ENCODE peak calls at places on chromosomes 11 and 22, in five cellular contexts. One of them, this sample, is unnamed.
A peak's percentile ranks its signal among the peaks of the same experiment; 100 is the strongest.

GRCh38 chr11:1691878-1692707 is 4.9 kb upstream of the KRTAP5-6 start:
- DNase-seq in naive B cell: no peak
- DNase-seq in NCI-H1105 treated with DMSO at 0.1 percent for 48 hours: no peak
- DNase-seq in stimulated activated CD4-positive, alpha-beta T cell treated with anti-CD3 and anti-CD28 coated beads, Interleukin-2, amount 100 ng/mL, for 48 hours: no peak
- DNase-seq in H4: no peak
- DNase-seq in this sample: no peak

GRCh38 chr22:44399906-44400762 is 87.4 kb upstream of the SHISAL1 start:
- DNase-seq in naive B cell: no peak
- DNase-seq in H4: no peak
- DNase-seq in stimulated activated CD4-positive, alpha-beta T cell treated with anti-CD3 and anti-CD28 coated beads, Interleukin-2, amount 100 ng/mL, for 48 hours: no peak
- DNase-seq in NCI-H1105 treated with DMSO at 0.1 percent for 48 hours: no peak
- DNase-seq in this sample: no peak

GRCh38 chr11:5234390-5234834 is at the start of gene HBD:
- DNase-seq in stimulated activated CD4-positive, alpha-beta T cell treated with anti-CD3 and anti-CD28 coated beads, Interleukin-2, amount 100 ng/mL, for 48 hours: no peak
- DNase-seq in NCI-H1105 treated with DMSO at 0.1 percent for 48 hours: no peak
- DNase-seq in H4: peak; percentile 16
- DNase-seq in naive B cell: no peak
- DNase-seq in this sample: peak; percentile 5

GRCh38 chr22:41768420-41768819 is 32.1 kb upstream of the CCDC134 start:
- DNase-seq in stimulated activated CD4-positive, alpha-beta T cell treated with anti-CD3 and anti-CD28 coated beads, Interleukin-2, amount 100 ng/mL, for 48 hours: no peak
- DNase-seq in NCI-H1105 treated with DMSO at 0.1 percent for 48 hours: no peak
- DNase-seq in H4: peak; percentile 19
- DNase-seq in naive B cell: no peak
- DNase-seq in this sample: no peak

GRCh38 chr22:29799217-29799680 is 32.1 kb downstream of the UQCR10 start:
- DNase-seq in naive B cell: no peak
- DNase-seq in stimulated activated CD4-positive, alpha-beta T cell treated with anti-CD3 and anti-CD28 coated beads, Interleukin-2, amount 100 ng/mL, for 48 hours: no peak
- DNase-seq in NCI-H1105 treated with DMSO at 0.1 percent for 48 hours: no peak
- DNase-seq in H4: peak; percentile 93
- DNase-seq in this sample: no peak

GRCh38 chr11:118076754-118077281 is at the start of gene TMPRSS4:
- DNase-seq in stimulated activated CD4-positive, alpha-beta T cell treated with anti-CD3 and anti-CD28 coated beads, Interleukin-2, amount 100 ng/mL, for 48 hours: no peak
- DNase-seq in naive B cell: no peak
- DNase-seq in NCI-H1105 treated with DMSO at 0.1 percent for 48 hours: peak; percentile 94
- DNase-seq in H4: no peak
- DNase-seq in this sample: no peak

GRCh38 chr11:78000193-78000592 is 5.7 kb upstream of the INTS4 start:
- DNase-seq in H4: peak; percentile 67
- DNase-seq in stimulated activated CD4-positive, alpha-beta T cell treated with anti-CD3 and anti-CD28 coated beads, Interleukin-2, amount 100 ng/mL, for 48 hours: peak; percentile 39
- DNase-seq in NCI-H1105 treated with DMSO at 0.1 percent for 48 hours: peak; percentile 92
- DNase-seq in naive B cell: peak; percentile 18
- DNase-seq in this sample: no peak

GRCh38 chr22:36236338-36237319 is 2.7 kb downstream of the APOL2 start:
- DNase-seq in H4: no peak
- DNase-seq in stimulated activated CD4-positive, alpha-beta T cell treated with anti-CD3 and anti-CD28 coated beads, Interleukin-2, amount 100 ng/mL, for 48 hours: no peak
- DNase-seq in NCI-H1105 treated with DMSO at 0.1 percent for 48 hours: no peak
- DNase-seq in naive B cell: no peak
- DNase-seq in this sample: no peak

GRCh38 chr22:48591286-48592065 is 1236.2 kb downstream of the BRD1 start:
- DNase-seq in stimulated activated CD4-positive, alpha-beta T cell treated with anti-CD3 and anti-CD28 coated beads, Interleukin-2, amount 100 ng/mL, for 48 hours: no peak
- DNase-seq in NCI-H1105 treated with DMSO at 0.1 percent for 48 hours: no peak
- DNase-seq in naive B cell: no peak
- DNase-seq in H4: no peak
- DNase-seq in this sample: no peak

GRCh38 chr11:115644846-115645245 is 140.6 kb upstream of the CADM1 start:
- DNase-seq in NCI-H1105 treated with DMSO at 0.1 percent for 48 hours: no peak
- DNase-seq in naive B cell: no peak
- DNase-seq in stimulated activated CD4-positive, alpha-beta T cell treated with anti-CD3 and anti-CD28 coated beads, Interleukin-2, amount 100 ng/mL, for 48 hours: no peak
- DNase-seq in H4: no peak
- DNase-seq in this sample: no peak

GRCh38 chr22:42330953-42331525 is 60.6 kb upstream of the TCF20 start:
- DNase-seq in stimulated activated CD4-positive, alpha-beta T cell treated with anti-CD3 and anti-CD28 coated beads, Interleukin-2, amount 100 ng/mL, for 48 hours: no peak
- DNase-seq in NCI-H1105 treated with DMSO at 0.1 percent for 48 hours: peak; percentile 56
- DNase-seq in naive B cell: no peak
- DNase-seq in H4: no peak
- DNase-seq in this sample: no peak

GRCh38 chr11:78929092-78929905 is 354.6 kb upstream of the NARS2 start:
- DNase-seq in H4: no peak
- DNase-seq in naive B cell: no peak
- DNase-seq in stimulated activated CD4-positive, alpha-beta T cell treated with anti-CD3 and anti-CD28 coated beads, Interleukin-2, amount 100 ng/mL, for 48 hours: no peak
- DNase-seq in NCI-H1105 treated with DMSO at 0.1 percent for 48 hours: no peak
- DNase-seq in this sample: no peak

GRCh38 chr22:28560005-28560742 is 119.5 kb downstream of the TTC28 start:
- DNase-seq in naive B cell: no peak
- DNase-seq in stimulated activated CD4-positive, alpha-beta T cell treated with anti-CD3 and anti-CD28 coated beads, Interleukin-2, amount 100 ng/mL, for 48 hours: no peak
- DNase-seq in NCI-H1105 treated with DMSO at 0.1 percent for 48 hours: no peak
- DNase-seq in H4: peak; percentile 7
- DNase-seq in this sample: no peak

GRCh38 chr11:104876324-104876723 is 21.9 kb downstream of the CASP12 start:
- DNase-seq in stimulated activated CD4-positive, alpha-beta T cell treated with anti-CD3 and anti-CD28 coated beads, Interleukin-2, amount 100 ng/mL, for 48 hours: no peak
- DNase-seq in naive B cell: no peak
- DNase-seq in H4: no peak
- DNase-seq in NCI-H1105 treated with DMSO at 0.1 percent for 48 hours: no peak
- DNase-seq in this sample: no peak

GRCh38 chr22:49670610-49671330 is 156.9 kb downstream of the BRD1 start:
- DNase-seq in stimulated activated CD4-positive, alpha-beta T cell treated with anti-CD3 and anti-CD28 coated beads, Interleukin-2, amount 100 ng/mL, for 48 hours: no peak
- DNase-seq in naive B cell: peak; percentile 22
- DNase-seq in NCI-H1105 treated with DMSO at 0.1 percent for 48 hours: peak; percentile 6
- DNase-seq in H4: no peak
- DNase-seq in this sample: peak; percentile 57

GRCh38 chr11:134358165-134358852 is 26.5 kb downstream of the GLB1L2 start:
- DNase-seq in naive B cell: no peak
- DNase-seq in stimulated activated CD4-positive, alpha-beta T cell treated with anti-CD3 and anti-CD28 coated beads, Interleukin-2, amount 100 ng/mL, for 48 hours: no peak
- DNase-seq in NCI-H1105 treated with DMSO at 0.1 percent for 48 hours: no peak
- DNase-seq in H4: no peak
- DNase-seq in this sample: no peak

GRCh38 chr22:46073683-46074504 is 76.4 kb upstream of the PPARA start:
- DNase-seq in stimulated activated CD4-positive, alpha-beta T cell treated with anti-CD3 and anti-CD28 coated beads, Interleukin-2, amount 100 ng/mL, for 48 hours: no peak
- DNase-seq in NCI-H1105 treated with DMSO at 0.1 percent for 48 hours: peak; percentile 54
- DNase-seq in naive B cell: no peak
- DNase-seq in H4: no peak
- DNase-seq in this sample: no peak

GRCh38 chr11:62501432-62501891 is 45.1 kb downstream of the AHNAK start:
- DNase-seq in NCI-H1105 treated with DMSO at 0.1 percent for 48 hours: no peak
- DNase-seq in naive B cell: no peak
- DNase-seq in H4: no peak
- DNase-seq in stimulated activated CD4-positive, alpha-beta T cell treated with anti-CD3 and anti-CD28 coated beads, Interleukin-2, amount 100 ng/mL, for 48 hours: no peak
- DNase-seq in this sample: no peak

GRCh38 chr11:58024601-58025091 is 965 bp downstream of the OR9Q1 start:
- DNase-seq in H4: peak; percentile 95
- DNase-seq in NCI-H1105 treated with DMSO at 0.1 percent for 48 hours: no peak
- DNase-seq in naive B cell: no peak
- DNase-seq in stimulated activated CD4-positive, alpha-beta T cell treated with anti-CD3 and anti-CD28 coated beads, Interleukin-2, amount 100 ng/mL, for 48 hours: no peak
- DNase-seq in this sample: no peak

GRCh38 chr11:119903389-119903788 is 174.4 kb upstream of the NECTIN1 start:
- DNase-seq in stimulated activated CD4-positive, alpha-beta T cell treated with anti-CD3 and anti-CD28 coated beads, Interleukin-2, amount 100 ng/mL, for 48 hours: no peak
- DNase-seq in naive B cell: no peak
- DNase-seq in NCI-H1105 treated with DMSO at 0.1 percent for 48 hours: no peak
- DNase-seq in H4: no peak
- DNase-seq in this sample: no peak

GRCh38 chr11:2565447-2566222 is 120.8 kb downstream of the KCNQ1 start:
- DNase-seq in stimulated activated CD4-positive, alpha-beta T cell treated with anti-CD3 and anti-CD28 coated beads, Interleukin-2, amount 100 ng/mL, for 48 hours: no peak
- DNase-seq in naive B cell: no peak
- DNase-seq in H4: no peak
- DNase-seq in NCI-H1105 treated with DMSO at 0.1 percent for 48 hours: no peak
- DNase-seq in this sample: no peak

GRCh38 chr22:38491707-38492348 is 14.3 kb downstream of the DDX17 start:
- DNase-seq in H4: no peak
- DNase-seq in stimulated activated CD4-positive, alpha-beta T cell treated with anti-CD3 and anti-CD28 coated beads, Interleukin-2, amount 100 ng/mL, for 48 hours: no peak
- DNase-seq in NCI-H1105 treated with DMSO at 0.1 percent for 48 hours: no peak
- DNase-seq in naive B cell: no peak
- DNase-seq in this sample: no peak

GRCh38 chr11:85941380-85941973 is 86.3 kb downstream of the CCDC83 start:
- DNase-seq in NCI-H1105 treated with DMSO at 0.1 percent for 48 hours: peak; percentile 71
- DNase-seq in naive B cell: no peak
- DNase-seq in H4: peak; percentile 60
- DNase-seq in stimulated activated CD4-positive, alpha-beta T cell treated with anti-CD3 and anti-CD28 coated beads, Interleukin-2, amount 100 ng/mL, for 48 hours: peak; percentile 32
- DNase-seq in this sample: peak; percentile 43

GRCh38 chr11:114129699-114130659 is 70.5 kb downstream of the ZBTB16 start:
- DNase-seq in naive B cell: no peak
- DNase-seq in H4: no peak
- DNase-seq in NCI-H1105 treated with DMSO at 0.1 percent for 48 hours: no peak
- DNase-seq in stimulated activated CD4-positive, alpha-beta T cell treated with anti-CD3 and anti-CD28 coated beads, Interleukin-2, amount 100 ng/mL, for 48 hours: no peak
- DNase-seq in this sample: no peak

GRCh38 chr22:48459259-48459658 is 1368.4 kb downstream of the BRD1 start:
- DNase-seq in naive B cell: no peak
- DNase-seq in H4: no peak
- DNase-seq in stimulated activated CD4-positive, alpha-beta T cell treated with anti-CD3 and anti-CD28 coated beads, Interleukin-2, amount 100 ng/mL, for 48 hours: no peak
- DNase-seq in NCI-H1105 treated with DMSO at 0.1 percent for 48 hours: no peak
- DNase-seq in this sample: no peak

GRCh38 chr11:72140661-72141060 is 5.1 kb downstream of the FOLR3 start:
- DNase-seq in naive B cell: no peak
- DNase-seq in stimulated activated CD4-positive, alpha-beta T cell treated with anti-CD3 and anti-CD28 coated beads, Interleukin-2, amount 100 ng/mL, for 48 hours: no peak
- DNase-seq in NCI-H1105 treated with DMSO at 0.1 percent for 48 hours: no peak
- DNase-seq in H4: no peak
- DNase-seq in this sample: no peak

GRCh38 chr11:98068251-98068650 is 952.5 kb upstream of the CNTN5 start:
- DNase-seq in NCI-H1105 treated with DMSO at 0.1 percent for 48 hours: no peak
- DNase-seq in naive B cell: no peak
- DNase-seq in H4: no peak
- DNase-seq in stimulated activated CD4-positive, alpha-beta T cell treated with anti-CD3 and anti-CD28 coated beads, Interleukin-2, amount 100 ng/mL, for 48 hours: no peak
- DNase-seq in this sample: no peak

GRCh38 chr11:118650366-118650765 is 29.1 kb downstream of the TREH start:
- DNase-seq in naive B cell: no peak
- DNase-seq in H4: no peak
- DNase-seq in stimulated activated CD4-positive, alpha-beta T cell treated with anti-CD3 and anti-CD28 coated beads, Interleukin-2, amount 100 ng/mL, for 48 hours: no peak
- DNase-seq in NCI-H1105 treated with DMSO at 0.1 percent for 48 hours: no peak
- DNase-seq in this sample: no peak

GRCh38 chr11:76791861-76792260 is 8.7 kb downstream of the TSKU start:
- DNase-seq in NCI-H1105 treated with DMSO at 0.1 percent for 48 hours: no peak
- DNase-seq in stimulated activated CD4-positive, alpha-beta T cell treated with anti-CD3 and anti-CD28 coated beads, Interleukin-2, amount 100 ng/mL, for 48 hours: no peak
- DNase-seq in H4: peak; percentile 65
- DNase-seq in naive B cell: no peak
- DNase-seq in this sample: no peak

GRCh38 chr11:73272680-73273038 is 521 bp downstream of the P2RY6 start:
- DNase-seq in H4: no peak
- DNase-seq in naive B cell: no peak
- DNase-seq in NCI-H1105 treated with DMSO at 0.1 percent for 48 hours: no peak
- DNase-seq in stimulated activated CD4-positive, alpha-beta T cell treated with anti-CD3 and anti-CD28 coated beads, Interleukin-2, amount 100 ng/mL, for 48 hours: no peak
- DNase-seq in this sample: no peak

GRCh38 chr11:120573756-120574354 is 62.3 kb downstream of the GRIK4 start:
- DNase-seq in naive B cell: no peak
- DNase-seq in H4: no peak
- DNase-seq in stimulated activated CD4-positive, alpha-beta T cell treated with anti-CD3 and anti-CD28 coated beads, Interleukin-2, amount 100 ng/mL, for 48 hours: no peak
- DNase-seq in NCI-H1105 treated with DMSO at 0.1 percent for 48 hours: no peak
- DNase-seq in this sample: no peak

GRCh38 chr11:123560001-123560400 is 94.4 kb downstream of the SCN3B start:
- DNase-seq in NCI-H1105 treated with DMSO at 0.1 percent for 48 hours: peak; percentile 85
- DNase-seq in H4: no peak
- DNase-seq in naive B cell: peak; percentile 33
- DNase-seq in stimulated activated CD4-positive, alpha-beta T cell treated with anti-CD3 and anti-CD28 coated beads, Interleukin-2, amount 100 ng/mL, for 48 hours: peak; percentile 26
- DNase-seq in this sample: no peak

GRCh38 chr11:6992457-6993431 is 27.4 kb downstream of the ZNF214 start:
- DNase-seq in NCI-H1105 treated with DMSO at 0.1 percent for 48 hours: no peak
- DNase-seq in naive B cell: no peak
- DNase-seq in stimulated activated CD4-positive, alpha-beta T cell treated with anti-CD3 and anti-CD28 coated beads, Interleukin-2, amount 100 ng/mL, for 48 hours: no peak
- DNase-seq in H4: peak; percentile 91
- DNase-seq in this sample: no peak

GRCh38 chr11:126361400-126361799 is 5.9 kb downstream of the ST3GAL4 start:
- DNase-seq in stimulated activated CD4-positive, alpha-beta T cell treated with anti-CD3 and anti-CD28 coated beads, Interleukin-2, amount 100 ng/mL, for 48 hours: no peak
- DNase-seq in naive B cell: no peak
- DNase-seq in NCI-H1105 treated with DMSO at 0.1 percent for 48 hours: no peak
- DNase-seq in H4: no peak
- DNase-seq in this sample: no peak